ENCODE peak calls at places on chromosomes 13 and 19, in eight cellular contexts. One of them, this sample, is unnamed.

GRCh38 chr13:43494206-43494605 is 292.6 kb downstream of the ENOX1 start:
- DNase-seq in IMR-90: no peak
- DNase-seq in AG04449: no peak
- DNase-seq in fibroblast of the aortic adventitia: no peak
- DNase-seq in mammary epithelial cell: no peak
- DNase-seq in GM20000: no peak
- DNase-seq in brain microvascular endothelial cell: no peak
- DNase-seq in ovary: no peak
- DNase-seq in this sample: no peak

GRCh38 chr13:44921478-44921877 is 67.8 kb downstream of the NUFIP1 start:
- DNase-seq in AG04449: no peak
- DNase-seq in IMR-90: no peak
- DNase-seq in brain microvascular endothelial cell: no peak
- DNase-seq in ovary: no peak
- DNase-seq in fibroblast of the aortic adventitia: no peak
- DNase-seq in GM20000: no peak
- DNase-seq in mammary epithelial cell: no peak
- DNase-seq in this sample: no peak

GRCh38 chr13:107678075-107678689 is 537.2 kb downstream of the LIG4 start:
- DNase-seq in ovary: no peak
- DNase-seq in fibroblast of the aortic adventitia: no peak
- DNase-seq in brain microvascular endothelial cell: no peak
- DNase-seq in AG04449: no peak
- DNase-seq in GM20000: no peak
- DNase-seq in IMR-90: peak; percentile 53
- DNase-seq in mammary epithelial cell: no peak
- DNase-seq in this sample: no peak

GRCh38 chr19:41921280-41922219 is 6.7 kb downstream of the ERFL start:
- DNase-seq in AG04449: no peak
- DNase-seq in mammary epithelial cell: no peak
- DNase-seq in IMR-90: no peak
- DNase-seq in brain microvascular endothelial cell: no peak
- DNase-seq in GM20000: no peak
- DNase-seq in fibroblast of the aortic adventitia: no peak
- DNase-seq in ovary: no peak
- DNase-seq in this sample: no peak

GRCh38 chr13:47256618-47257017 is 359.8 kb upstream of the HTR2A start:
- DNase-seq in brain microvascular endothelial cell: peak; percentile 63
- DNase-seq in ovary: no peak
- DNase-seq in fibroblast of the aortic adventitia: peak; percentile 90
- DNase-seq in GM20000: no peak
- DNase-seq in IMR-90: peak; percentile 93
- DNase-seq in AG04449: peak; percentile 31
- DNase-seq in mammary epithelial cell: peak; percentile 85
- DNase-seq in this sample: no peak

GRCh38 chr13:23007430-23007829 is 173.3 kb upstream of the SGCG start:
- DNase-seq in mammary epithelial cell: no peak
- DNase-seq in AG04449: no peak
- DNase-seq in GM20000: no peak
- DNase-seq in ovary: no peak
- DNase-seq in IMR-90: no peak
- DNase-seq in brain microvascular endothelial cell: no peak
- DNase-seq in fibroblast of the aortic adventitia: peak; percentile 8
- DNase-seq in this sample: no peak

GRCh38 chr13:26784704-26785639 is 24.4 kb upstream of the GPR12 start:
- DNase-seq in GM20000: no peak
- DNase-seq in ovary: no peak
- DNase-seq in mammary epithelial cell: no peak
- DNase-seq in fibroblast of the aortic adventitia: no peak
- DNase-seq in IMR-90: no peak
- DNase-seq in brain microvascular endothelial cell: no peak
- DNase-seq in AG04449: no peak
- DNase-seq in this sample: no peak

GRCh38 chr19:43532571-43532961 is 422 bp upstream of the ZNF575 start:
- DNase-seq in fibroblast of the aortic adventitia: peak; percentile 31
- DNase-seq in GM20000: peak; percentile 67
- DNase-seq in IMR-90: no peak
- DNase-seq in brain microvascular endothelial cell: no peak
- DNase-seq in mammary epithelial cell: no peak
- DNase-seq in AG04449: no peak
- DNase-seq in ovary: peak; percentile 43
- DNase-seq in this sample: peak; percentile 14

GRCh38 chr13:95275322-95276118 is 25.7 kb downstream of the ABCC4 start:
- DNase-seq in IMR-90: no peak
- DNase-seq in ovary: no peak
- DNase-seq in fibroblast of the aortic adventitia: peak; percentile 52
- DNase-seq in AG04449: no peak
- DNase-seq in brain microvascular endothelial cell: no peak
- DNase-seq in GM20000: no peak
- DNase-seq in mammary epithelial cell: no peak
- DNase-seq in this sample: no peak

GRCh38 chr19:19650331-19650730 is 6.9 kb upstream of the GMIP start:
- DNase-seq in AG04449: no peak
- DNase-seq in fibroblast of the aortic adventitia: no peak
- DNase-seq in ovary: no peak
- DNase-seq in IMR-90: no peak
- DNase-seq in brain microvascular endothelial cell: no peak
- DNase-seq in mammary epithelial cell: no peak
- DNase-seq in GM20000: no peak
- DNase-seq in this sample: no peak

GRCh38 chr19:28472843-28473242 is 740.1 kb downstream of the UQCRFS1 start:
- DNase-seq in IMR-90: no peak
- DNase-seq in brain microvascular endothelial cell: no peak
- DNase-seq in ovary: no peak
- DNase-seq in GM20000: no peak
- DNase-seq in AG04449: no peak
- DNase-seq in fibroblast of the aortic adventitia: no peak
- DNase-seq in mammary epithelial cell: no peak
- DNase-seq in this sample: no peak

GRCh38 chr19:35509018-35509652 is 4.3 kb downstream of the DMKN start:
- DNase-seq in IMR-90: no peak
- DNase-seq in AG04449: no peak
- DNase-seq in ovary: peak; percentile 61
- DNase-seq in brain microvascular endothelial cell: no peak
- DNase-seq in mammary epithelial cell: peak; percentile 79
- DNase-seq in fibroblast of the aortic adventitia: no peak
- DNase-seq in GM20000: peak; percentile 79
- DNase-seq in this sample: no peak

GRCh38 chr19:1168877-1169791 is 4.9 kb downstream of the SBNO2 start:
- DNase-seq in fibroblast of the aortic adventitia: peak; percentile 55
- DNase-seq in ovary: peak; percentile 76
- DNase-seq in mammary epithelial cell: peak; percentile 92
- DNase-seq in GM20000: no peak
- DNase-seq in brain microvascular endothelial cell: peak; percentile 72
- DNase-seq in IMR-90: peak; percentile 85
- DNase-seq in AG04449: no peak
- DNase-seq in this sample: no peak

DNA sequence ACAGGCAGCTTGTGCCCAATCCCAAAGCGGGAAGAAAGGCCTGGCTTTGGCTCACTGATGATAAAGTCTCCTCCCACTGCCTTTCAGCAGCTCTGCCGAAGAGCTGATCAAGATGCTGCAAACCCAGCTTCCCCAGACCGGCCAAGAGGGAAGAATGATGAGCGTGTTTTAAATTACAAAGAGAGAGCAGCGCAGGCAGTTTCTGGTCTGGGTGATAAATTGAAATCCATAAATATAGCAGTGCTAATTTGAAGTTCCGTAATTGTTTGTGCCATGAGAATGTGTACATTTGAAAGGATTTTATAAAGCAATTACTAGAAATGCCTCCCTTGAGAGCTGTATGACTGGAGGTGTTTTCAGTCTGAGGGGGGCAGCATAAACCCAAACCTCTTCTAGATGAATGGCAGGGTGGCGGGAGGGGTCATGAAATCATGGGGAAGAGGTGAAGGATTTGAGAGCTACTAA is 171.8 kb downstream of the STK24 start:
- DNase-seq in brain microvascular endothelial cell: no peak
- DNase-seq in mammary epithelial cell: no peak
- DNase-seq in IMR-90: no peak
- DNase-seq in fibroblast of the aortic adventitia: peak; percentile 32
- DNase-seq in ovary: no peak
- DNase-seq in AG04449: no peak
- DNase-seq in GM20000: no peak
- DNase-seq in this sample: peak; percentile 19
- TF ChIP-seq CTCF in brain microvascular endothelial cell: peak; percentile 15
- TF ChIP-seq CTCF in mammary epithelial cell: no peak
- TF ChIP-seq CTCF in IMR-90: no peak
- TF ChIP-seq CTCF in fibroblast of the aortic adventitia: no peak
- TF ChIP-seq CTCF in ovary: no peak
- TF ChIP-seq CTCF in AG04449: no peak
- TF ChIP-seq CTCF in GM20000: no peak
- TF ChIP-seq CTCF in this sample: no peak

GRCh38 chr19:30162718-30163117 is 209.5 kb upstream of the ZNF536 start:
- DNase-seq in GM20000: no peak
- DNase-seq in IMR-90: no peak
- DNase-seq in brain microvascular endothelial cell: no peak
- DNase-seq in fibroblast of the aortic adventitia: no peak
- DNase-seq in AG04449: no peak
- DNase-seq in ovary: no peak
- DNase-seq in mammary epithelial cell: no peak
- DNase-seq in this sample: no peak
- TF ChIP-seq CTCF in GM20000: no peak
- TF ChIP-seq CTCF in IMR-90: no peak
- TF ChIP-seq CTCF in brain microvascular endothelial cell: no peak
- TF ChIP-seq CTCF in fibroblast of the aortic adventitia: no peak
- TF ChIP-seq CTCF in AG04449: no peak
- TF ChIP-seq CTCF in ovary: no peak
- TF ChIP-seq CTCF in mammary epithelial cell: no peak
- TF ChIP-seq CTCF in this sample: no peak

GRCh38 chr19:16898306-16899015 is 9.7 kb downstream of the F2RL3 start:
- DNase-seq in brain microvascular endothelial cell: no peak
- DNase-seq in ovary: no peak
- DNase-seq in mammary epithelial cell: no peak
- DNase-seq in fibroblast of the aortic adventitia: no peak
- DNase-seq in AG04449: no peak
- DNase-seq in IMR-90: no peak
- DNase-seq in GM20000: no peak
- DNase-seq in this sample: no peak
- TF ChIP-seq CTCF in brain microvascular endothelial cell: no peak
- TF ChIP-seq CTCF in ovary: no peak
- TF ChIP-seq CTCF in mammary epithelial cell: no peak
- TF ChIP-seq CTCF in fibroblast of the aortic adventitia: no peak
- TF ChIP-seq CTCF in AG04449: no peak
- TF ChIP-seq CTCF in IMR-90: no peak
- TF ChIP-seq CTCF in GM20000: no peak
- TF ChIP-seq CTCF in this sample: no peak

GRCh38 chr19:6660930-6661329 is 9.0 kb downstream of the TNFSF14 start:
- DNase-seq in GM20000: no peak
- DNase-seq in AG04449: no peak
- DNase-seq in brain microvascular endothelial cell: no peak
- DNase-seq in mammary epithelial cell: no peak
- DNase-seq in fibroblast of the aortic adventitia: no peak
- DNase-seq in IMR-90: no peak
- DNase-seq in ovary: peak; percentile 17
- DNase-seq in this sample: no peak
- TF ChIP-seq CTCF in GM20000: no peak
- TF ChIP-seq CTCF in AG04449: no peak
- TF ChIP-seq CTCF in brain microvascular endothelial cell: no peak
- TF ChIP-seq CTCF in mammary epithelial cell: no peak
- TF ChIP-seq CTCF in fibroblast of the aortic adventitia: no peak
- TF ChIP-seq CTCF in IMR-90: no peak
- TF ChIP-seq CTCF in ovary: no peak
- TF ChIP-seq CTCF in this sample: no peak

GRCh38 chr13:77563110-77563509 is 27.6 kb downstream of the SCEL start:
- DNase-seq in GM20000: no peak
- DNase-seq in AG04449: no peak
- DNase-seq in fibroblast of the aortic adventitia: peak; percentile 45
- DNase-seq in brain microvascular endothelial cell: peak; percentile 11
- DNase-seq in mammary epithelial cell: no peak
- DNase-seq in IMR-90: peak; percentile 17
- DNase-seq in ovary: no peak
- DNase-seq in this sample: no peak

DNA sequence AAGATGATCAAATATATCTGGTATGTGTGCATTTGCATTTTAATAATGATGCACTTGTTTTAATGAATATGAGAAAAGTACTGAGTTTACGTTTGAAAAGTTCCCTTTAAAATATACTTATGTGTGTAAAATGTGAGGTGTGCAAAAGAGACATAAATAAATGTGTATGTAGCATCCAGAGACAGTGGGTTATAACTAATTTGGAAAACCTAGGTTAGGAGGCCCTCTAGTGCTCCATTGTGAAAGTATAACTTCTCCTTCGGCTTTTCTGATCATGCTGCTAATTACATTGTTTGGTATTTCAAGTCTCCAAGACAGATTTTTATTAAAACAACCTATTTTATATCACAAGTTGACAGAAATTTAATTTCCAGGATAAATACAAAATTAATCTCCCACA is 30.1 kb downstream of the SCEL start:
- DNase-seq in AG04449: no peak
- DNase-seq in GM20000: peak; percentile 36
- DNase-seq in brain microvascular endothelial cell: peak; percentile 25
- DNase-seq in mammary epithelial cell: peak; percentile 16
- DNase-seq in ovary: no peak
- DNase-seq in IMR-90: peak; percentile 9
- DNase-seq in fibroblast of the aortic adventitia: peak; percentile 59
- DNase-seq in this sample: no peak
- TF ChIP-seq CTCF in AG04449: peak; percentile 24
- TF ChIP-seq CTCF in GM20000: no peak
- TF ChIP-seq CTCF in brain microvascular endothelial cell: peak; percentile 56
- TF ChIP-seq CTCF in mammary epithelial cell: peak; percentile 60
- TF ChIP-seq CTCF in ovary: no peak
- TF ChIP-seq CTCF in IMR-90: peak; percentile 36
- TF ChIP-seq CTCF in fibroblast of the aortic adventitia: peak; percentile 55
- TF ChIP-seq CTCF in this sample: peak; percentile 75

GRCh38 chr19:13095934-13096890 is 6.4 kb downstream of the LYL1 start:
- DNase-seq in GM20000: no peak
- DNase-seq in mammary epithelial cell: no peak
- DNase-seq in AG04449: no peak
- DNase-seq in brain microvascular endothelial cell: no peak
- DNase-seq in ovary: peak; percentile 56
- DNase-seq in fibroblast of the aortic adventitia: no peak
- DNase-seq in IMR-90: no peak
- DNase-seq in this sample: no peak
- TF ChIP-seq CTCF in GM20000: no peak
- TF ChIP-seq CTCF in mammary epithelial cell: no peak
- TF ChIP-seq CTCF in AG04449: no peak
- TF ChIP-seq CTCF in brain microvascular endothelial cell: peak; percentile 42
- TF ChIP-seq CTCF in ovary: no peak
- TF ChIP-seq CTCF in fibroblast of the aortic adventitia: no peak
- TF ChIP-seq CTCF in IMR-90: no peak
- TF ChIP-seq CTCF in this sample: peak; percentile 49

DNA sequence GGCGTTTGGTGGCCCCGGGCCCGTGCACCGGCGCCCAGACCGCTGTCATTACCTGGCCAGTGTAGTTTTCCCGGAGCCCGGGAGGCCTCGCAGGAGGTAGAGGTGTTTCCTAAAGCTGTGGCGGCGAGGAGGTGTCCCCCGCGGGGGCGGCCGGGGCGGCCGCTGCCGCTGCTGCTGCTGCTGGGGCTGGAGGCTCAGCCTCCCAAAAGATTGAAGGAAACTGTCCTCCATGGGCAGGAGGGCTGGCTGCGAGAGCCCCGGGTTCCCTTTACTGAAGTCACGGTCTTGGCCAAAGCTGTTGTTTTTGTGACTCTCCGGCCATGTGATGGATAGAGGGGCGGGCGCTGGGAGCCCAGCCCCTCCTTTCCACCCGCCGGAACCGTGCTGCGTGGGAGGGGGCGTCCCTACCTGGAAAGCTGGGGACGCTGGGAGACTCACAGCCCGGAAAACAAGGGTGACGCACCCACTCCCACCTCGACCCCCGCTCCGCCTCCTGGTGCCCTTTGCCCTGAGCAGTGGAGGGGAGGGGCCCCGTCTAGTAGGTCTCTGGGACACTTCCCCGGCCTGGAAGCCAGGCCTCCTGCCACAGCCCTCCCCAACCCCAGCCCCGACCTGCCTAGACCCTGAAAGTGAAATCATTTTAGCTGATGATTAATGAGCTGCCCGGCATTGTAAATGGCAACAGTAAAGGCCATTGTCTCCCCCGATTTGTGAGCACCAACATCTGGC is at the start of gene N4BP2L1:
- DNase-seq in brain microvascular endothelial cell: peak; percentile 22
- DNase-seq in fibroblast of the aortic adventitia: peak; percentile 36
- DNase-seq in mammary epithelial cell: peak; percentile 31
- DNase-seq in ovary: peak; percentile 86
- DNase-seq in AG04449: no peak
- DNase-seq in IMR-90: no peak
- DNase-seq in GM20000: peak; percentile 91
- DNase-seq in this sample: no peak
- TF ChIP-seq CTCF in brain microvascular endothelial cell: no peak
- TF ChIP-seq CTCF in fibroblast of the aortic adventitia: no peak
- TF ChIP-seq CTCF in mammary epithelial cell: no peak
- TF ChIP-seq CTCF in ovary: no peak
- TF ChIP-seq CTCF in AG04449: no peak
- TF ChIP-seq CTCF in IMR-90: no peak
- TF ChIP-seq CTCF in GM20000: no peak
- TF ChIP-seq CTCF in this sample: no peak